ENCODE peak calls at places on chromosome 15, in eight cellular contexts. I, C, K, F, U, N, Y and S are unnamed samples.

GRCh38 chr15:61978225-61978624 is 82.0 kb downstream of the VPS13C start:
- DNase-seq in I (no peak), C (no peak), K (no peak), F (no peak), U (no peak), N (no peak), Y (no peak), S (no peak)

GRCh38 chr15:77064118-77064517 is 6.8 kb downstream of the TSPAN3 start:
- DNase-seq in I (no peak), C (no peak), K (no peak), F (no peak), U (no peak), N (no peak), Y (no peak), S (no peak)

GRCh38 chr15:74212494-74212893 is 9.9 kb upstream of the STRA6 start:
- DNase-seq in I (no peak), C (no peak), K (no peak), F (no peak), U (peak; percentile 36), N (no peak), Y (peak; percentile 64), S (peak; percentile 61)

GRCh38 chr15:63221346-63221745 is 31.9 kb downstream of the RAB8B start:
- DNase-seq in I (no peak), C (no peak), K (no peak), F (peak; percentile 48), U (no peak), N (no peak), Y (no peak), S (no peak)

GRCh38 chr15:42069496-42070275 is 24.7 kb downstream of the PLA2G4D start:
- DNase-seq in I (no peak), C (no peak), K (no peak), F (no peak), U (no peak), N (no peak), Y (no peak), S (no peak)

GRCh38 chr15:86197770-86198169 is 118.1 kb downstream of the AGBL1 start:
- DNase-seq in I (no peak), C (no peak), K (no peak), F (no peak), U (no peak), N (no peak), Y (no peak), S (no peak)

GRCh38 chr15:75836953-75837321 is 6.3 kb upstream of the UBE2Q2 start:
- DNase-seq in I (no peak), C (peak; percentile 23), K (no peak), F (peak; percentile 88), U (peak; percentile 26), N (no peak), Y (peak; percentile 46), S (peak; percentile 56)

GRCh38 chr15:59140422-59141226 is 35.7 kb downstream of the CCNB2 start:
- DNase-seq in I (no peak), C (no peak), K (peak; percentile 46), F (peak; percentile 34), U (no peak), N (no peak), Y (peak; percentile 34), S (peak; percentile 34)

GRCh38 chr15:69298697-69299441 is at the start of gene PAQR5:
- DNase-seq in I (peak; percentile 58), C (no peak), K (peak; percentile 85), F (no peak), U (no peak), N (no peak), Y (no peak), S (peak; percentile 49)

GRCh38 chr15:61186905-61187865 is 41.9 kb downstream of the RORA start:
- DNase-seq in I (peak; percentile 29), C (no peak), K (no peak), F (peak; percentile 30), U (no peak), N (no peak), Y (no peak), S (no peak)

GRCh38 chr15:98077186-98077585 is 116.7 kb downstream of the ARRDC4 start:
- DNase-seq in I (no peak), C (no peak), K (no peak), F (no peak), U (no peak), N (no peak), Y (no peak), S (no peak)

GRCh38 chr15:80173022-80173759 is 20.4 kb downstream of the FAH start:
- DNase-seq in I (peak; percentile 63), C (no peak), K (peak; percentile 82), F (peak; percentile 36), U (peak; percentile 58), N (peak; percentile 80), Y (peak; percentile 75), S (peak; percentile 82)

GRCh38 chr15:33112541-33113105 is 81.9 kb downstream of the FMN1 start:
- DNase-seq in I (no peak), C (no peak), K (no peak), F (no peak), U (no peak), N (no peak), Y (no peak), S (no peak)

GRCh38 chr15:85771781-85772445 is 22.8 kb downstream of the KLHL25 start:
- DNase-seq in I (no peak), C (peak; percentile 49), K (no peak), F (peak; percentile 33), U (no peak), N (peak; percentile 59), Y (no peak), S (no peak)

GRCh38 chr15:70096215-70096974 is 1.3 kb downstream of the TLE3 start:
- DNase-seq in I (peak; percentile 64), C (no peak), K (peak; percentile 77), F (peak; percentile 59), U (peak; percentile 36), N (peak; percentile 65), Y (peak; percentile 70), S (peak; percentile 62)

GRCh38 chr15:75223688-75224087 is 22.0 kb downstream of the C15orf39 start:
- DNase-seq in I (no peak), C (no peak), K (no peak), F (no peak), U (no peak), N (no peak), Y (no peak), S (no peak)

GRCh38 chr15:91114301-91114700 is 14.2 kb downstream of the SV2B start:
- DNase-seq in I (no peak), C (no peak), K (no peak), F (no peak), U (no peak), N (no peak), Y (no peak), S (no peak)

GRCh38 chr15:48469271-48469670 is 138.0 kb downstream of the DUT start:
- DNase-seq in I (no peak), C (no peak), K (no peak), F (peak; percentile 50), U (no peak), N (no peak), Y (no peak), S (no peak)

GRCh38 chr15:32834156-32834555 is 116.4 kb downstream of the GREM1 start:
- DNase-seq in I (no peak), C (no peak), K (no peak), F (no peak), U (no peak), N (no peak), Y (peak; percentile 43), S (no peak)

GRCh38 chr15:75725021-75725718 is 12.5 kb upstream of the CSPG4 start:
- DNase-seq in I (no peak), C (no peak), K (peak; percentile 26), F (no peak), U (no peak), N (peak; percentile 42), Y (no peak), S (peak; percentile 11)

GRCh38 chr15:74695597-74696397 is at the start of gene EDC3:
- DNase-seq in I (peak; percentile 80), C (peak; percentile 29), K (peak; percentile 88), F (peak; percentile 83), U (peak; percentile 86), N (peak; percentile 75), Y (peak; percentile 89), S (peak; percentile 91)

GRCh38 chr15:85024509-85025336 is 43.1 kb downstream of the PDE8A start:
- DNase-seq in I (no peak), C (no peak), K (no peak), F (peak; percentile 88), U (no peak), N (no peak), Y (peak; percentile 25), S (peak; percentile 38)

GRCh38 chr15:43230640-43231115 is 9.9 kb upstream of the EPB42 start:
- DNase-seq in I (no peak), C (no peak), K (no peak), F (peak; percentile 30), U (no peak), N (no peak), Y (no peak), S (no peak)

GRCh38 chr15:74378853-74379252 is 11.4 kb upstream of the CYP11A1 start:
- DNase-seq in I (no peak), C (no peak), K (peak; percentile 26), F (peak; percentile 87), U (no peak), N (no peak), Y (no peak), S (no peak)

GRCh38 chr15:69996321-69996720 is 101.4 kb downstream of the TLE3 start:
- DNase-seq in I (no peak), C (no peak), K (no peak), F (no peak), U (no peak), N (no peak), Y (no peak), S (no peak)

GRCh38 chr15:40272713-40273056 is 10.2 kb downstream of the ANKRD63 start:
- DNase-seq in I (no peak), C (no peak), K (no peak), F (no peak), U (peak; percentile 27), N (no peak), Y (no peak), S (no peak)
- TF ChIP-seq CTCF in I (no peak), C (no peak), K (no peak), F (peak; percentile 18), U (peak; percentile 53), N (no peak), Y (no peak), S (peak; percentile 35)

GRCh38 chr15:52331490-52332240 is 36.1 kb upstream of the MYO5C start:
- DNase-seq in I (no peak), C (no peak), K (no peak), F (peak; percentile 64), U (peak; percentile 92), N (no peak), Y (peak; percentile 74), S (peak; percentile 66)
- TF ChIP-seq CTCF in I (no peak), C (peak; percentile 53), K (no peak), F (peak; percentile 61), U (peak; percentile 67), N (no peak), Y (peak; percentile 46), S (peak; percentile 68)

DNA sequence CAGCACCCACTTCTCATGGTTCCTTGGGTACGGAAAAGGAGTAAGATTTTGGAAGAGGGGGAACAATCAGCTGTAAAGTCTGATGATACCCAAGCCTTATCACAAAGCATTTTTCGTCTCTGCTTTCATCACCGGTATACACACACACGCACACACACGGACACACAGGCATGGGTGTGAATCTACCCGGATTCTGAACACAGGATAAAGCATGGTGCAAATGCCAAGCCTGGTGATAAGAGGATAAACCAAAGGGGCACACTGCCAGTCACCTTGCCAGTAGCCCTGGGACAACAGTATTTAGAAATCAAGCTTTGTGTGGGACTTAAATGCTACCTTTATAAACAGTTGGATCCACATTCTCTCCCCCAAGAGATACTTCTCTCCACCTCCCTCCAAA is 22.2 kb downstream of the FAM174B start:
- DNase-seq in I (no peak), C (no peak), K (no peak), F (no peak), U (no peak), N (peak; percentile 33), Y (no peak), S (no peak)
- TF ChIP-seq CTCF in I (no peak), C (no peak), K (no peak), F (no peak), U (no peak), N (no peak), Y (no peak), S (no peak)

GRCh38 chr15:65056868-65057548 is 10.8 kb downstream of the RASL12 start:
- DNase-seq in I (no peak), C (no peak), K (no peak), F (peak; percentile 62), U (no peak), N (no peak), Y (no peak), S (no peak)
- TF ChIP-seq CTCF in I (no peak), C (no peak), K (no peak), F (no peak), U (no peak), N (no peak), Y (no peak), S (no peak)